ENCODE peak calls at places on chromosomes 7 and 10, in eight cellular contexts. One of them, this sample, is unnamed.

GRCh38 chr7:74398426-74398825 is 55.3 kb upstream of the GTF2IRD1 start:
- DNase-seq in activated naive CD8-positive, alpha-beta T cell treated with anti-CD3 and anti-CD28 coated beads for 36 hours: no peak
- DNase-seq in Right ventricle myocardium inferior: no peak
- DNase-seq in ureter: no peak
- DNase-seq in GM12865: no peak
- DNase-seq in posterior cingulate gyrus: peak
- DNase-seq in KBM-7: no peak
- DNase-seq in A673: no peak
- DNase-seq in this sample: no peak

GRCh38 chr10:32971536-32972091 is 13.6 kb upstream of the ITGB1 start:
- DNase-seq in activated naive CD8-positive, alpha-beta T cell treated with anti-CD3 and anti-CD28 coated beads for 36 hours: no peak
- DNase-seq in Right ventricle myocardium inferior: no peak
- DNase-seq in ureter: no peak
- DNase-seq in GM12865: no peak
- DNase-seq in posterior cingulate gyrus: no peak
- DNase-seq in KBM-7: no peak
- DNase-seq in A673: no peak
- DNase-seq in this sample: no peak

GRCh38 chr10:132188331-132188730 is 1.6 kb downstream of the DPYSL4 start:
- DNase-seq in activated naive CD8-positive, alpha-beta T cell treated with anti-CD3 and anti-CD28 coated beads for 36 hours: no peak
- DNase-seq in Right ventricle myocardium inferior: peak
- DNase-seq in ureter: no peak
- DNase-seq in GM12865: no peak
- DNase-seq in posterior cingulate gyrus: no peak
- DNase-seq in KBM-7: no peak
- DNase-seq in A673: no peak
- DNase-seq in this sample: no peak

GRCh38 chr7:133489906-133490305 is 237.0 kb downstream of the EXOC4 start:
- DNase-seq in activated naive CD8-positive, alpha-beta T cell treated with anti-CD3 and anti-CD28 coated beads for 36 hours: no peak
- DNase-seq in Right ventricle myocardium inferior: no peak
- DNase-seq in ureter: no peak
- DNase-seq in GM12865: no peak
- DNase-seq in posterior cingulate gyrus: no peak
- DNase-seq in KBM-7: no peak
- DNase-seq in A673: no peak
- DNase-seq in this sample: no peak

GRCh38 chr10:77524300-77524711 is 113.3 kb downstream of the KCNMA1 start:
- DNase-seq in activated naive CD8-positive, alpha-beta T cell treated with anti-CD3 and anti-CD28 coated beads for 36 hours: no peak
- DNase-seq in Right ventricle myocardium inferior: no peak
- DNase-seq in ureter: no peak
- DNase-seq in GM12865: no peak
- DNase-seq in posterior cingulate gyrus: no peak
- DNase-seq in KBM-7: no peak
- DNase-seq in A673: no peak
- DNase-seq in this sample: peak

GRCh38 chr7:26948617-26949118 is 84.3 kb upstream of the SKAP2 start:
- DNase-seq in activated naive CD8-positive, alpha-beta T cell treated with anti-CD3 and anti-CD28 coated beads for 36 hours: no peak
- DNase-seq in Right ventricle myocardium inferior: no peak
- DNase-seq in ureter: no peak
- DNase-seq in GM12865: no peak
- DNase-seq in posterior cingulate gyrus: no peak
- DNase-seq in KBM-7: no peak
- DNase-seq in A673: no peak
- DNase-seq in this sample: no peak

GRCh38 chr7:29988391-29989256 is 977 bp downstream of the SCRN1 start:
- DNase-seq in activated naive CD8-positive, alpha-beta T cell treated with anti-CD3 and anti-CD28 coated beads for 36 hours: peak
- DNase-seq in Right ventricle myocardium inferior: peak
- DNase-seq in ureter: peak
- DNase-seq in GM12865: peak
- DNase-seq in posterior cingulate gyrus: peak
- DNase-seq in KBM-7: peak
- DNase-seq in A673: peak
- DNase-seq in this sample: peak

GRCh38 chr7:128954830-128955797 is 17.4 kb downstream of the IRF5 start:
- DNase-seq in activated naive CD8-positive, alpha-beta T cell treated with anti-CD3 and anti-CD28 coated beads for 36 hours: no peak
- DNase-seq in Right ventricle myocardium inferior: no peak
- DNase-seq in ureter: no peak
- DNase-seq in GM12865: peak
- DNase-seq in posterior cingulate gyrus: peak
- DNase-seq in KBM-7: no peak
- DNase-seq in A673: no peak
- DNase-seq in this sample: peak

GRCh38 chr10:86599729-86600128 is 54.6 kb upstream of the OPN4 start:
- DNase-seq in activated naive CD8-positive, alpha-beta T cell treated with anti-CD3 and anti-CD28 coated beads for 36 hours: no peak
- DNase-seq in Right ventricle myocardium inferior: no peak
- DNase-seq in ureter: peak
- DNase-seq in GM12865: peak
- DNase-seq in posterior cingulate gyrus: no peak
- DNase-seq in KBM-7: peak
- DNase-seq in A673: peak
- DNase-seq in this sample: no peak

GRCh38 chr10:7457478-7458316 is 46.9 kb upstream of the SFMBT2 start:
- DNase-seq in activated naive CD8-positive, alpha-beta T cell treated with anti-CD3 and anti-CD28 coated beads for 36 hours: no peak
- DNase-seq in Right ventricle myocardium inferior: no peak
- DNase-seq in ureter: no peak
- DNase-seq in GM12865: peak
- DNase-seq in posterior cingulate gyrus: no peak
- DNase-seq in KBM-7: no peak
- DNase-seq in A673: no peak
- DNase-seq in this sample: no peak